ENCODE peak calls at places on chromosomes 7 and 10, in ten cellular contexts. B is endothelial cell, Y is MCF 10A, V is heart left ventricle, Q is chondrocyte, F is epithelial cell of proximal tubule, N is lung, L is sigmoid colon, U is RWPE1, T is GM13977. O is an unnamed sample.

GRCh38 chr7:129213828-129214227 is 11.0 kb upstream of the AHCYL2 start:
- DNase-seq in B (no peak), Y (peak; percentile 13), V (no peak), Q (no peak), F (no peak), N (no peak), L (peak; percentile 52), U (no peak), T (peak; percentile 62), O (no peak)

GRCh38 chr7:66187894-66188293 is 17.2 kb upstream of the TPST1 start:
- DNase-seq in B (no peak), Y (no peak), V (no peak), Q (no peak), F (no peak), N (peak; percentile 45), L (peak; percentile 82), U (no peak), T (no peak), O (no peak)

GRCh38 chr7:53350241-53350640 is 314.8 kb downstream of the POM121L12 start:
- DNase-seq in B (peak; percentile 75), Y (peak; percentile 46), V (peak; percentile 18), Q (no peak), F (no peak), N (no peak), L (no peak), U (peak; percentile 1), T (peak; percentile 3), O (peak; percentile 73)

GRCh38 chr10:125156739-125157472 is 3.5 kb downstream of the CTBP2 start:
- DNase-seq in B (no peak), Y (peak; percentile 34), V (no peak), Q (no peak), F (no peak), N (no peak), L (peak; percentile 35), U (no peak), T (no peak), O (no peak)

GRCh38 chr10:62626817-62627216 is 177.7 kb upstream of the ADO start:
- DNase-seq in B (no peak), Y (peak; percentile 20), V (no peak), Q (no peak), F (no peak), N (no peak), L (no peak), U (peak; percentile 20), T (no peak), O (no peak)

GRCh38 chr7:4085937-4086691 is 596.0 kb upstream of the FOXK1 start:
- DNase-seq in B (no peak), Y (no peak), V (no peak), Q (no peak), F (no peak), N (no peak), L (no peak), U (no peak), T (no peak), O (no peak)

GRCh38 chr7:127530148-127530547 is 55.2 kb downstream of the GCC1 start:
- DNase-seq in B (no peak), Y (no peak), V (no peak), Q (no peak), F (no peak), N (no peak), L (no peak), U (no peak), T (no peak), O (no peak)

GRCh38 chr10:120460191-120460590 is 3.2 kb downstream of the PLPP4 start:
- DNase-seq in B (no peak), Y (no peak), V (no peak), Q (no peak), F (peak; percentile 46), N (no peak), L (no peak), U (no peak), T (no peak), O (no peak)

GRCh38 chr10:65320256-65321026 is 1605.4 kb upstream of the LRRTM3 start:
- DNase-seq in B (no peak), Y (no peak), V (no peak), Q (no peak), F (no peak), N (no peak), L (no peak), U (no peak), T (no peak), O (no peak)

GRCh38 chr10:132421377-132422168 is 24.6 kb downstream of the PWWP2B start:
- DNase-seq in B (no peak), Y (peak; percentile 45), V (peak; percentile 84), Q (no peak), F (no peak), N (peak; percentile 81), L (peak; percentile 92), U (peak; percentile 74), T (peak; percentile 64), O (no peak)

GRCh38 chr10:123203393-123204126 is 49.4 kb downstream of the BUB3 start:
- DNase-seq in B (no peak), Y (no peak), V (no peak), Q (no peak), F (peak; percentile 51), N (no peak), L (no peak), U (no peak), T (no peak), O (no peak)

GRCh38 chr7:27185708-27186449 is 847 bp upstream of the HOXA11 start:
- DNase-seq in B (no peak), Y (no peak), V (no peak), Q (peak; percentile 60), F (no peak), N (no peak), L (peak; percentile 74), U (no peak), T (no peak), O (peak; percentile 36)

GRCh38 chr7:100584677-100585510 is 1.0 kb downstream of the LRCH4 start:
- DNase-seq in B (peak; percentile 65), Y (peak; percentile 30), V (peak; percentile 63), Q (no peak), F (no peak), N (peak; percentile 68), L (peak; percentile 77), U (peak; percentile 78), T (no peak), O (peak; percentile 57)

GRCh38 chr10:21533577-21534475 is at the start of gene MLLT10:
- DNase-seq in B (peak; percentile 96), Y (peak; percentile 94), V (peak; percentile 96), Q (peak; percentile 99), F (no peak), N (peak; percentile 95), L (peak; percentile 97), U (peak; percentile 81), T (peak; percentile 96), O (peak; percentile 93)

GRCh38 chr10:21532694-21533576 is 1.1 kb upstream of the MLLT10 start:
- DNase-seq in B (no peak), Y (peak; percentile 41), V (no peak), Q (no peak), F (no peak), N (no peak), L (no peak), U (no peak), T (no peak), O (no peak)

GRCh38 chr10:21536874-21537273 is 2.8 kb downstream of the MLLT10 start:
- DNase-seq in B (no peak), Y (no peak), V (no peak), Q (no peak), F (no peak), N (no peak), L (no peak), U (no peak), T (no peak), O (no peak)

GRCh38 chr10:21535494-21535818 is 1.4 kb downstream of the MLLT10 start:
- DNase-seq in B (no peak), Y (no peak), V (no peak), Q (no peak), F (no peak), N (no peak), L (no peak), U (no peak), T (no peak), O (no peak)

DNA sequence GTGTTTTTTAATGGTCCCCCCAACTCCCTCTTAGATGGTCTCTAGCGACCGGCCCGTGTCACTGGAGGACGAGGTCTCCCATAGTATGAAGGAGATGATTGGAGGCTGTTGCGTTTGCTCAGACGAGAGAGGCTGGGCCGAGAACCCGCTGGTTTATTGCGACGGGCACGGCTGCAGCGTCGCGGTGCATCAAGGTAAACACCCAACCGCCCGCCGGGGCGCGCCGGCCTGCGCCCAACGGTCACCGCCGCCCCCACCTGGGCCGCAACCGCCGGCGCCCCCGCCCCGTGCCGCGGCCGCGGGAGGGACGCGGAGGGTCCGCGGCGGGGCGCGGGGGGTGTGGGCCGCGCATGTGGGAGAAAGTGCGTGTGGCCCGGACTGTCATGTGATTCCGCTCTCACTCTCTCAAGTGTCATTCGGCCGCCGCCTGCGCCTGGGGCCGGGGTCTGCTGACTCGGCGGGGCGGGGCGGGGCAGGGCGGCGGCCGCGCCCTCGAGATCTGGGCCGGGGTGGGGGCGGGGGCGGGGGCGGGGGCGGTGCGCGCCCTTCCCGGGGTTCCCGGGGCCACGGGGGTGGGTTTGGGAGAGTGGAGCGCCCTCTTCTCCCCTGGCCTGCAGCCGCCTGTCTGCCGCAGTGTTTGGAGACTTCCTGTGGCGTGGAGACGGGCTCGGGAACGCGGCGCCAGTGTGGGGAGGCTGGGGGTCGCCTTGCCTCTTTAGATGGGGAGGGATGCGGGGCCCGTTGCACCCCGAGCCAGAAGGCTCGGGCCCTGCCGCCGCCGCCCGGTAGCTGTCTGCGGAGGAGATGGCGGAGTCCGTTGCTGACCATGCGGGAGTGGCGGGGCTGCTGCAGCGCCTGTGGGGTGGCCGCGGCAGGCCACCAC is 820 bp downstream of the MLLT10 start:
- DNase-seq in B (peak; percentile 42), Y (peak; percentile 58), V (peak; percentile 54), Q (no peak), F (no peak), N (peak; percentile 69), L (peak; percentile 80), U (no peak), T (peak; percentile 72), O (peak; percentile 77)
- TF ChIP-seq CTCF in B (no peak), Y (no peak), V (no peak), Q (peak; percentile 30), F (no peak), N (no peak), L (no peak), U (no peak), T (peak; percentile 24), O (no peak)

GRCh38 chr7:94511763-94512162 is 2.2 kb downstream of the CASD1 start:
- DNase-seq in B (no peak), Y (peak; percentile 29), V (no peak), Q (no peak), F (peak; percentile 19), N (peak; percentile 32), L (no peak), U (peak; percentile 7), T (no peak), O (no peak)
- TF ChIP-seq CTCF in B (no peak), Y (no peak), V (no peak), Q (no peak), F (no peak), N (no peak), L (no peak), U (no peak), T (no peak), O (no peak)

GRCh38 chr10:71259815-71260501 is 47.6 kb downstream of the UNC5B start:
- DNase-seq in B (no peak), Y (peak; percentile 75), V (no peak), Q (no peak), F (no peak), N (no peak), L (no peak), U (peak; percentile 49), T (no peak), O (no peak)
- TF ChIP-seq CTCF in B (no peak), Y (no peak), V (no peak), Q (peak; percentile 23), F (no peak), N (no peak), L (no peak), U (no peak), T (no peak), O (no peak)

GRCh38 chr7:95993420-95993819 is 221.1 kb downstream of the DYNC1I1 start:
- DNase-seq in B (no peak), Y (no peak), V (no peak), Q (no peak), F (no peak), N (no peak), L (no peak), U (no peak), T (no peak), O (no peak)
- TF ChIP-seq CTCF in B (peak; percentile 37), Y (no peak), V (no peak), Q (peak; percentile 28), F (no peak), N (no peak), L (no peak), U (no peak), T (no peak), O (peak; percentile 15)